ENCODE peak calls at places on chromosomes 2 and 18, in six cellular contexts. W is K562, F is GM12891, A is GM12878, M is HepG2, N is H1. L is an unnamed sample.

GRCh38 chr2:45332567-45332966 is 278.5 kb downstream of the SRBD1 start:
- DNase-seq in W (no peak), F (no peak), A (no peak), M (peak), N (no peak), L (no peak)

GRCh38 chr2:29281585-29281984 is 166.4 kb downstream of the CLIP4 start:
- DNase-seq in W (no peak), F (no peak), A (no peak), M (no peak), N (no peak), L (no peak)

GRCh38 chr2:202038471-202039277 is 5.0 kb downstream of the FZD7 start:
- DNase-seq in W (peak), F (no peak), A (no peak), M (no peak), N (no peak), L (no peak)

GRCh38 chr18:61842146-61842545 is 50.7 kb downstream of the RNF152 start:
- DNase-seq in W (no peak), F (no peak), A (peak), M (no peak), N (no peak), L (no peak)

GRCh38 chr2:213119061-213119809 is 32.2 kb downstream of the IKZF2 start:
- DNase-seq in W (no peak), F (no peak), A (peak), M (no peak), N (no peak), L (no peak)

GRCh38 chr2:148899638-148900318 is 24.8 kb downstream of the KIF5C start:
- DNase-seq in W (no peak), F (no peak), A (no peak), M (no peak), N (no peak), L (no peak)

GRCh38 chr18:980586-980985 is 75.9 kb downstream of the ADCYAP1 start:
- DNase-seq in W (no peak), F (no peak), A (no peak), M (no peak), N (no peak), L (no peak)

GRCh38 chr2:173151671-173152398 is 76.2 kb downstream of the MAP3K20 start:
- DNase-seq in W (no peak), F (no peak), A (no peak), M (no peak), N (no peak), L (no peak)

GRCh38 chr2:61670591-61671503 is 132.7 kb upstream of the XPO1 start:
- DNase-seq in W (peak), F (no peak), A (peak), M (no peak), N (no peak), L (peak)

GRCh38 chr2:148568597-148568996 is 76.0 kb upstream of the EPC2 start:
- DNase-seq in W (no peak), F (no peak), A (no peak), M (no peak), N (no peak), L (no peak)

GRCh38 chr2:233013027-233013461 is at the start of gene NGEF:
- DNase-seq in W (no peak), F (no peak), A (no peak), M (peak), N (no peak), L (no peak)

GRCh38 chr2:2639251-2640139 is 308.4 kb upstream of the MYT1L start:
- DNase-seq in W (no peak), F (no peak), A (no peak), M (no peak), N (peak), L (no peak)

GRCh38 chr18:75639468-75639831 is 211.9 kb upstream of the SMIM21 start:
- DNase-seq in W (no peak), F (no peak), A (no peak), M (no peak), N (no peak), L (no peak)

GRCh38 chr18:75643083-75643482 is 215.6 kb upstream of the SMIM21 start:
- DNase-seq in W (no peak), F (no peak), A (no peak), M (no peak), N (no peak), L (no peak)

GRCh38 chr18:75638223-75638596 is 210.7 kb upstream of the SMIM21 start:
- DNase-seq in W (no peak), F (no peak), A (no peak), M (no peak), N (no peak), L (no peak)

GRCh38 chr18:75635096-75635495 is 207.6 kb upstream of the SMIM21 start:
- DNase-seq in W (no peak), F (no peak), A (no peak), M (no peak), N (no peak), L (no peak)

GRCh38 chr18:75638597-75639467 is 211.3 kb upstream of the SMIM21 start:
- DNase-seq in W (no peak), F (no peak), A (no peak), M (no peak), N (peak), L (no peak)
- TF ChIP-seq POLR2AphosphoS5 in W (no peak), F (no peak), A (no peak), M (no peak), N (no peak), L (no peak)

DNA sequence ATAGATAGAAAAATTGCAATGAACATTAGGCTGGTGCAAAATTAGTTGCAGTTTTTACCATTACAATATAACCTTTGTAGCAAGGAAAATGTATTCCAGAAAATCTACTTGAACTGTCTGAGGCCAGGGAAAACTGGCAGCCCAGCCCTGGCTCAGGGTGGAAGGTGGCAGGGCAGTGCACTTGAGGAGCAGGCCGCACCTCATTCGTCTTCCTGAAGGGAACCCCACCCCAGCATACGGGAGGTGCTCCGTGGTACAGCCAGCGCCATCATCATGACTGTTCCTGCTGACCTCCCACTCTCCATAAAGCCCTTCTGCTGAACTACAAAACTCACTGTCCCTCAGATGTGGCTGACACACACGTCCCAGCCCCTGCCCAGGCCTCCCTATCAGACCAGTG is 65.9 kb upstream of the TFCP2L1 start:
- DNase-seq in W (no peak), F (no peak), A (no peak), M (no peak), N (no peak), L (no peak)
- TF ChIP-seq TAF1 in W (no peak), F (no peak), A (no peak), M (no peak), N (no peak), L (no peak)

DNA sequence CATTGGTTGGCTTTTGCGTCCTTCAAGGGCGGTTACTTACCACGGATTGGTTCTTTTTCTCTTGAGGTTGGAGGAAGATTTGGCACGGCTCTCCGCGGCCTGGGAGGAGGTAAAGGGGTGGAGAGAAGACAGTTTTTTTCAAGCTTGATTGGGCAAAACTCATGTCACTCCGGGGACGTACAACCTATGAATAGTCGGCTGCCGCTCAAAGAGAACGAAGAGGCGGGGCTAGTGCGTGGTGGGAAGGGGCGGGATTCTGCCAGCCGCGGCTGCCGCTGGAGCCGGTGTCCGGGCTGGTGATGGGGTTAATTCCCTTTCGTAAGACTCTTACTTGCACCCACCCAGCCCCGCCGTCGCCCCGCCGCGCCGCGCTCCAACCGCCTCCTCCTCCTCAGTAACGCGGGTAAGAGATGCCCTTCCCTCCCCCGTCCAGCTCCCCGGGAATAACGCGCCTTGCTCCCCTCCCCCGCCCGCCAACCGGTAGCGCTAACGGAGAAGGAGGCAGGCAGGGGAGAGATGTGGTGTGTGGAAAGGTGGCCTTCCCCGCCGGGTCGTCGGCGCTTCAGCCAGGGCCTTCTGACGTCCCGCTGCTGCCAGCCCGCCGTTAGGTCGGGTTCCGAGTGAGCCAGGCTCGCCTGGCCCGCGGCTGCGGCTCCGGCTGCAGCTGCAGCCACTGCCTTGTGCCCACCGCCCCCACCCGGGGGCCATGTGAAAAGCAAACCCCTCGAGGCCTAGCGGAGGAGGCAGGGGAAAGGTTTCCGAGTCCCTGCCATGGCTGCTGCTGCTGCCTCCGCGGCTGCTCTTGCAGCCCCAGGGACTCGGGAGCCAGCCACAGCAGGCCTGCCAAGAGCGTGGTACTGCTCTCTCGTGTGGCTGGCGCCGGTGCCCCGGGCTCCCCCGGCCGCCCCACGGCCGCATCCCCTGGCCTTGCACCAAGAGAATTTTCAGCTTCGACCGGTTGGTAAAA is at the start of gene R3HDM1:
- DNase-seq in W (peak), F (peak), A (peak), M (peak), N (peak), L (peak)
- TF ChIP-seq POLR2A in W (peak), F (no peak), A (peak), M (peak), N (no peak), L (peak)

DNA sequence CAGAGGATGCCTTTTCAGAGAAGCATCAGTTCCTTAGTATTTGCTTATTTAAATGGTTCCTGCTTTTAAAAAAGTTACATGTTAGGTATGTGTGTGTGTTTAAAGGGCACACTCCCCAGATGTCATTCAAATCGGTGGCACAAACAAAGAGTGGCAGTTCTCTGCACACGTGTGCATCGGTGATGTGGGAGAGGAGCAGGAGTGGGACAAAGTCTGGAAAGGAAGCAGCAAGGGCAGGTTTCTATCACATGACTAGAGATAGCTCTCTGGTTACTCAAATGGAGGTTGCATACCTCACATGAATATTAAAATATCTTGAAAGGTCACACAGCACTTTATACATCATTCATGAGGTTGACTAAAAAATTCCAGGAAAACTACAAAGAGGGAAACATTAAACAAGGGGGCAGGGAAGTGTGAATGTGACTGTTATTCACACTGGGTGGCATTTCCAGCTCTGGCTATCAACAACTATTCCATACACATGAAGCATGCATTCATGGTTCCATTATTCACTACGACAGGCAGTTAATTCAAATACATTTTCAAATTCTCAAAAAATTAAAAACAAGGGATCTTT is 64.7 kb downstream of the SEPTIN10 start:
- DNase-seq in W (no peak), F (no peak), A (no peak), M (no peak), N (no peak), L (no peak)
- TF ChIP-seq POLR2AphosphoS5 in W (no peak), F (no peak), A (no peak), M (no peak), N (no peak), L (no peak)

DNA sequence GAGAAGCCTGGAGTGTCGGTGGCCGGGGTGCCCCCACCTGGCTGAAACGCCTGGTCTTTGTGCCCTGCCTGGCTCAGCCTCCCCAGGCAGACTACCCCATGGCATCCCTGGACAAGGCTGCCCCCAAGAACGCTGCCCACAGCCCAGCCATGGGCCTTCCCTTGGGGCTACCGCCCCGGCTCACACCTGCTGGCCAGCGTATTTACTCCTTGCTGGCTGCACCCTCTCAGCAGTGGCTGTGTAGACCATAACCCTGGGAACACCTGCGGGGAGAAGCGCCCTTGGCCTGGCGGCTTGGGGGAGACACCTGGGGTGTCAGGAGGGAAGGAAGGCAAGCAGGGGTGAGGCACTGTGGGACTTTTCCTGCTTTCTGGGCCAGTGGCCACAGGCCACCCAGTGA is 17.3 kb downstream of the CAPN10 start:
- DNase-seq in W (no peak), F (no peak), A (no peak), M (no peak), N (no peak), L (no peak)
- TF ChIP-seq TAF1 in W (no peak), F (no peak), A (no peak), M (no peak), N (no peak), L (no peak)

GRCh38 chr2:37644191-37644590 is 27.3 kb downstream of the CDC42EP3 start:
- DNase-seq in W (no peak), F (no peak), A (no peak), M (no peak), N (no peak), L (no peak)

GRCh38 chr2:37647941-37648315 is 23.5 kb downstream of the CDC42EP3 start:
- DNase-seq in W (no peak), F (no peak), A (no peak), M (no peak), N (no peak), L (no peak)

GRCh38 chr2:37643102-37644078 is 28.1 kb downstream of the CDC42EP3 start:
- DNase-seq in W (no peak), F (no peak), A (no peak), M (no peak), N (no peak), L (no peak)

GRCh38 chr2:37645836-37646235 is 25.6 kb downstream of the CDC42EP3 start:
- DNase-seq in W (peak), F (no peak), A (no peak), M (peak), N (no peak), L (no peak)

DNA sequence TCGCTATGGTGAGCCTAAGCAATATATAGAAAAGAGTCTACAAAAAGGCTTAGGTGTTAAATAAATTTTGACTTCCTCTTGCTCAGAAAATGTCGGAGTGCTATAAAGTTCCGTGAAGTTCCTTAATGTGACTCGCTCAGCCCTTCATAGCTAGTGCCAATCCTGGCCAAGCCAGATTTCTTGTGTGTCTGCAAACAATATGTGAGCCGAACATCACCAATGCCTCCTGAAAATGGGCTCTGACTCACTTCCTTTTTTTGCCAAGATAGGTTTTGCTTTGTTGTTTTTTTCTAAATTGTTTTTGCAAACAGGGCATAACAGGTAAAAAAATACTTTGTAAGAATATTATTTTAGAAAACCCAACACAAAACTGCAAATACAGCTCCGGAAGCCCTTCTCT is 26.1 kb downstream of the CDC42EP3 start:
- DNase-seq in W (no peak), F (no peak), A (no peak), M (no peak), N (no peak), L (no peak)
- TF ChIP-seq POLR2A in W (no peak), F (peak), A (no peak), M (no peak), N (no peak), L (no peak)

GRCh38 chr18:56139792-56140254 is 498.6 kb downstream of the TXNL1 start:
- DNase-seq in W (no peak), F (no peak), A (no peak), M (no peak), N (no peak), L (no peak)
- TF ChIP-seq POLR2AphosphoS5 in W (no peak), F (no peak), A (no peak), M (no peak), N (no peak), L (no peak)

GRCh38 chr2:69250981-69251380 is 136.0 kb downstream of the GFPT1 start:
- DNase-seq in W (no peak), F (no peak), A (no peak), M (no peak), N (no peak), L (no peak)
- TF ChIP-seq TAF1 in W (no peak), F (no peak), A (no peak), M (no peak), N (no peak), L (no peak)

DNA sequence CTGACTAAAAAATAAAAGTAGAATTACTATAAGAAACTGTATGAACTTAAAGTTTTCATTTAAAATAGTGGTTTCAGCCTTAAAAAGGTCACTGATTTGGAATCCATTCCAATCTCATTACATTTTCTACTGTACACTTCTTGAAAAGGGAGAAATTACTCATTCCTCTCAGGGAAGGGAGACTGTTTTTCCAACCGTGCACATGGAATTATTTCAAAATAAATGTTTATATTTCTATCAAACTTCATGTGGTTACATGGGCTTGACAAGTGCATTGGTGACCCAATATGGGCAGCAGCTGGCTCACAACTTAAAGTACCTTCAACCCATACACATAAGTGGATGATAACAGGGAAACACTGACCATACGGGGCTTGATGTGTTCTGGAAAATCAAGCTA is 324.5 kb upstream of the THUMPD2 start:
- DNase-seq in W (no peak), F (no peak), A (no peak), M (no peak), N (no peak), L (no peak)
- TF ChIP-seq POLR2A in W (no peak), F (no peak), A (no peak), M (no peak), N (no peak), L (no peak)

GRCh38 chr2:145286716-145287115 is 766.8 kb upstream of the ZEB2 start:
- DNase-seq in W (no peak), F (no peak), A (no peak), M (no peak), N (no peak), L (no peak)

GRCh38 chr2:145284551-145284950 is 764.6 kb upstream of the ZEB2 start:
- DNase-seq in W (no peak), F (no peak), A (no peak), M (no peak), N (no peak), L (no peak)

GRCh38 chr2:145288650-145289496 is 769.0 kb upstream of the ZEB2 start:
- DNase-seq in W (peak), F (no peak), A (no peak), M (no peak), N (no peak), L (no peak)

GRCh38 chr2:145292166-145292565 is 772.2 kb upstream of the ZEB2 start:
- DNase-seq in W (no peak), F (no peak), A (no peak), M (no peak), N (no peak), L (no peak)

DNA sequence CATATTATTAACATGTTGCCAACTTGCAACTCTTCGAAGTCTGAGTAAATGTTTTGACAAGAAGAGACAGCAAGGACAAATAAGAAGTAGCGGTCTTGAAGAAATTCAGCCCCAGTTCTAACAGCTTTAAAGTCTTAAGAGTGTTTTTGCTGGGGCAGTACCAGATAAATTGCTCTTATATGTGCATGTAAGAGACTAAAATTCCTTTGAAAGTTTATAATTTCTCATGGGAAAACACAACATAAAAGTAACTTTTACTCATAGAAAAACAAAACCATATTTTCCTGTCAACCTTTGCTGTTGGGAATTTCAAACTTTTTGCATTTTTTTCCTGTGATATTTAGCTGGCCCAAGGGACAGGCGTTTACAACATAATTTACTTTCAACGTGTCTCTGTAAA is 767.8 kb upstream of the ZEB2 start:
- DNase-seq in W (no peak), F (no peak), A (no peak), M (no peak), N (no peak), L (no peak)
- TF ChIP-seq POLR2AphosphoS5 in W (no peak), F (no peak), A (no peak), M (no peak), N (no peak), L (no peak)